ENCODE peak calls at places on chromosomes 6 and 20, in five cellular contexts. H is CD8-positive, alpha-beta T cell; X is heart right ventricle; K is mammary epithelial cell; E is body of pancreas. Y is an unnamed sample. For H3K4me1, the result is how much of the 10 kb centered on the place peaks cover.

GRCh38 chr20:45052698-45053440 is 48.1 kb downstream of the KCNS1 start:
- DNase-seq in H (peak), E (no peak), X (no peak), K (peak), Y (no peak)

GRCh38 chr20:14445310-14445709 is 107.9 kb upstream of the FLRT3 start:
- DNase-seq in E (no peak), K (peak), H (no peak), X (no peak), Y (peak)

GRCh38 chr6:147973806-147974205 is 368.8 kb upstream of the SASH1 start:
- DNase-seq in H (no peak), X (no peak), K (no peak), E (no peak), Y (no peak)

GRCh38 chr6:138509371-138509770 is 10.1 kb upstream of the NHSL1 start:
- DNase-seq in H (peak), X (peak), E (peak), K (peak), Y (no peak)

GRCh38 chr20:47353697-47354387 is 2.7 kb downstream of the ZMYND8 start:
- DNase-seq in H (no peak), E (no peak), X (no peak), K (no peak), Y (no peak)

GRCh38 chr20:24968278-24968677 is 19.2 kb downstream of the CST7 start:
- DNase-seq in E (no peak), X (no peak), K (no peak), H (no peak), Y (no peak)

GRCh38 chr20:23096986-23097520 is 10.9 kb upstream of the CD93 start:
- DNase-seq in X (no peak), K (peak), H (no peak), E (no peak), Y (peak)

GRCh38 chr20:48733296-48733790 is 94.5 kb downstream of the PREX1 start:
- DNase-seq in K (no peak), E (no peak), X (no peak), H (no peak), Y (peak)

GRCh38 chr20:45372241-45372640 is 5.9 kb downstream of the TP53TG5 start:
- DNase-seq in H (no peak), E (no peak), X (no peak), K (no peak), Y (no peak)

GRCh38 chr6:74657033-74657432 is 548.8 kb downstream of the COL12A1 start:
- DNase-seq in K (peak), E (no peak), H (no peak), X (no peak), Y (no peak)

GRCh38 chr6:12811519-12811918 is 95.0 kb downstream of the PHACTR1 start:
- DNase-seq in K (no peak), X (no peak), E (no peak), H (no peak), Y (no peak)

GRCh38 chr20:44651507-44652373 is at the start of gene ADA:
- DNase-seq in H (peak), K (peak), X (peak), E (peak), Y (no peak)

GRCh38 chr20:14264869-14265268 is 72.5 kb downstream of the FLRT3 start:
- DNase-seq in E (no peak), H (no peak), K (peak), X (no peak), Y (no peak)

GRCh38 chr6:118722820-118723526 is 71.6 kb upstream of the CEP85L start:
- DNase-seq in E (no peak), K (peak), H (no peak), X (no peak), Y (no peak)

GRCh38 chr6:46465294-46466165 is 25.7 kb downstream of the RCAN2 start:
- DNase-seq in H (no peak), E (no peak), K (peak), X (no peak), Y (no peak)

GRCh38 chr6:170026272-170027110 is 264.4 kb downstream of the DLL1 start:
- DNase-seq in H (no peak), K (peak), X (no peak), E (peak), Y (peak)

GRCh38 chr20:62149532-62150235 is 6.1 kb downstream of the SS18L1 start:
- DNase-seq in X (no peak), H (no peak), K (peak), E (no peak), Y (peak)

GRCh38 chr20:14507711-14508110 is 170.3 kb upstream of the FLRT3 start:
- DNase-seq in E (no peak), H (no peak), K (no peak), X (no peak), Y (no peak)

GRCh38 chr20:33850159-33850558 is 39.0 kb downstream of the CHMP4B start:
- DNase-seq in X (no peak), H (no peak), E (no peak), K (no peak), Y (no peak)

GRCh38 chr6:108114861-108115597 is 40.5 kb upstream of the OSTM1 start:
- DNase-seq in X (peak), E (peak), H (no peak), K (peak), Y (no peak)

GRCh38 chr20:25632940-25633790 is 9.4 kb upstream of the NANP start:
- DNase-seq in E (no peak), H (no peak), X (no peak), K (peak), Y (peak)

GRCh38 chr6:46014511-46015118 is 1.0 kb downstream of the CLIC5 start:
- DNase-seq in E (no peak), K (no peak), H (peak), X (peak), Y (no peak)

GRCh38 chr6:24522090-24522820 is 27.5 kb downstream of the ALDH5A1 start:
- DNase-seq in X (no peak), H (no peak), K (peak), E (no peak), Y (no peak)

GRCh38 chr6:167056370-167056769 is 57.2 kb downstream of the CEP43 start:
- DNase-seq in K (peak), H (no peak), X (no peak), E (no peak), Y (no peak)

GRCh38 chr20:50579511-50579910 is 69.3 kb downstream of the PTPN1 start:
- DNase-seq in X (no peak), E (no peak), H (no peak), K (no peak), Y (no peak)

GRCh38 chr6:160972111-160972510 is 19.5 kb upstream of the MAP3K4 start:
- DNase-seq in H (no peak), E (no peak), X (no peak), K (peak), Y (peak)

GRCh38 chr20:59566631-59567524 is 37.5 kb upstream of the PHACTR3 start:
- DNase-seq in H (no peak), E (no peak), K (no peak), X (no peak), Y (no peak)

GRCh38 chr6:170137911-170138910 is 152.7 kb downstream of the DLL1 start:
- DNase-seq in X (no peak), H (no peak), K (no peak), E (peak), Y (no peak)

GRCh38 chr6:32565511-32565910 is 24.1 kb downstream of the HLA-DRB1 start:
- DNase-seq in E (no peak), K (no peak), X (no peak), H (no peak), Y (no peak)

GRCh38 chr6:30781697-30782424 is 37.5 kb upstream of the IER3 start:
- DNase-seq in K (peak), E (peak), H (peak), X (peak), Y (peak)

GRCh38 chr6:68333444-68333843 is 301.6 kb upstream of the ADGRB3 start:
- DNase-seq in E (no peak), K (no peak), H (no peak), X (no peak), Y (no peak)

GRCh38 chr6:38184780-38185080 is 365.2 kb downstream of the ZFAND3 start:
- DNase-seq in E (no peak), H (no peak), X (no peak), K (no peak), Y (no peak)

GRCh38 chr6:142845624-142846458 is 99.1 kb downstream of the HIVEP2 start:
- DNase-seq in X (peak), K (peak), H (peak), E (peak), Y (no peak)

GRCh38 chr20:13098720-13099355 is 90.1 kb downstream of the SPTLC3 start:
- DNase-seq in X (no peak), K (no peak), H (no peak), E (no peak), Y (no peak)

GRCh38 chr6:84094050-84094435 is 60.5 kb downstream of the MRAP2 start:
- DNase-seq in H (no peak), E (no peak), X (no peak), K (no peak), Y (no peak)

GRCh38 chr6:36964908-36965307 is 10.4 kb downstream of the PI16 start:
- DNase-seq in X (no peak), E (no peak), K (no peak), H (no peak), Y (no peak)

GRCh38 chr20:59403261-59403961 is 103.0 kb downstream of the EDN3 start:
- DNase-seq in H (peak), E (peak), X (peak), K (no peak), Y (no peak)

GRCh38 chr6:43014434-43014909 is 423 bp downstream of the KLHDC3 start:
- DNase-seq in K (peak), H (no peak), X (no peak), E (no peak), Y (no peak)

GRCh38 chr6:83853178-83853967 is at the start of gene RIPPLY2:
- DNase-seq in E (peak), X (no peak), K (peak), H (no peak), Y (no peak)

GRCh38 chr6:11930240-11930639 is 81.9 kb upstream of the HIVEP1 start:
- DNase-seq in H (no peak), X (no peak), E (no peak), K (no peak), Y (no peak)

GRCh38 chr6:20575125-20575524 is 40.9 kb downstream of the CDKAL1 start:
- DNase-seq in X (no peak), E (peak), K (no peak), H (no peak), Y (no peak)

GRCh38 chr6:20575691-20576451 is 41.6 kb downstream of the CDKAL1 start:
- DNase-seq in X (no peak), E (no peak), H (no peak), K (no peak), Y (no peak)

GRCh38 chr6:20574355-20574754 is 40.1 kb downstream of the CDKAL1 start:
- DNase-seq in X (no peak), K (no peak), E (no peak), H (no peak), Y (no peak)

GRCh38 chr6:20581070-20581469 is 46.8 kb downstream of the CDKAL1 start:
- DNase-seq in H (no peak), E (no peak), K (no peak), X (no peak), Y (no peak)

DNA sequence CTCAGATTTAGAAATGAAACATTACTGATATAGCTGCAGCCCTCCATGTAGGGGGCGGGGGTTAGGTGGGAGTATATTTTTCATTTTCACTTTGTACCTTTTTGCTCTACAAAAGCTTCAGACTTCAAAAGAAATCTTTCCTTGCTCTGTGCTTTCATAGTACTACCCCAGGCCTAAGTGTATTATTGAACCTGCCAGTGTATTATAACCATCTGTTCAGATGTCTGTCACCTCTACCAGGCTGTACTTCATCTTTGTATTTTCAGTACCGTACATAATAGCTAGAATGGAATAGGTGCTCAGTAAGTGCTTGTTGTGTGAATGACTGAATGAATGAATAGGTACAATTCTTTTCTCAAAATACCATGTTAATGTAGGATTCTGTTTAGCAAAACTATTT is 43.0 kb downstream of the CDKAL1 start:
- DNase-seq in E (no peak), K (no peak), H (no peak), X (no peak), Y (no peak)
- H3K4me1 ChIP-seq in E (under half), K (under half), H (under half), X (under half), Y (under half)

GRCh38 chr6:39793528-39793927 is 1.4 kb downstream of the DAAM2 start:
- DNase-seq in H (no peak), K (no peak), X (no peak), E (no peak), Y (no peak)
- H3K27ac ChIP-seq in H (no peak), K (no peak), X (peak), E (no peak), Y (no peak)

GRCh38 chr6:131924881-131925474 is 26.2 kb downstream of the CCN2 start:
- DNase-seq in X (no peak), E (no peak), H (no peak), K (peak), Y (peak)
- TF ChIP-seq CTCF in X (peak), E (no peak), H (no peak), K (peak), Y (peak)

DNA sequence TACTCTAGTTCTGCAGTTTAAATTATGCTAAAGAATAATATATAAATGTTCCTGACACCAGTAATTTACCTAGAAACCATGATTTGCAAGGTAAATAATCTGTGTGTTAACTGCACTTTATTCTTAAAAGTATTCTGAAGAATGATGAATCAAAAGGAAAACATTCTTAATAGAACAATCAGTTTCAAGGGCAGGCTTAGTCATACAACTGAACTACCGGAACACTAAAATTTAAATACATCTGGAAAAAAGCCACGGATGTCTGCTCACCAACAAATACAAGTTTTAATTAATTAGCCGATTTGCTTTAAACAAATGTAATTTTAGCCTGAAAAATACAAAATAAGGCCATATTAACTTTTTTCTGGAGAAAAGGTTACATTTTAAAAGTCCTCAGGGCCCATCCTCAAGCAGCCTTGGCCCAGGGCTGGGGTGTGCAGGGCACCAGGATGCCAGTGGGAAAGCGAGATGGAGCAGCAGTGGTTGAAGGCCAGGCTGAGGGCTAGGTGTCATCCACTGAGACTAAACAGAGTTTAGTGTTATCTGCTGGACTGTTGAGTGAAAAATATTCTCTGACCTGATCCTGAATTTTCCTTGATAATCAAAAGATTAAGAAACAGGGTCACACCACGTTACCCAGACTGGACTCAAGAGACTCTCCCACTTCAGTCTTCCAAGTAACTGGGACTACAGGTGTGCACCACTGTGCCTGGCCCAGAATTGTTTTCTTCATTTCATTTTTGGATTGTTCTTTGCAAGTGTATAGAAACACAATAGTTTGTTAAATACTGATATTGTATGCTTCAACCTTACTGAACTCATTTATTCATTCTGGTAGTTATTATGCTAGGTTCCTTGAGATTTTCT is 88.2 kb upstream of the DST start:
- DNase-seq in X (no peak), E (no peak), K (peak), H (no peak), Y (no peak)
- H3K4me1 ChIP-seq in X (half or more), E (under half), K (half or more), H (under half), Y (under half)

DNA sequence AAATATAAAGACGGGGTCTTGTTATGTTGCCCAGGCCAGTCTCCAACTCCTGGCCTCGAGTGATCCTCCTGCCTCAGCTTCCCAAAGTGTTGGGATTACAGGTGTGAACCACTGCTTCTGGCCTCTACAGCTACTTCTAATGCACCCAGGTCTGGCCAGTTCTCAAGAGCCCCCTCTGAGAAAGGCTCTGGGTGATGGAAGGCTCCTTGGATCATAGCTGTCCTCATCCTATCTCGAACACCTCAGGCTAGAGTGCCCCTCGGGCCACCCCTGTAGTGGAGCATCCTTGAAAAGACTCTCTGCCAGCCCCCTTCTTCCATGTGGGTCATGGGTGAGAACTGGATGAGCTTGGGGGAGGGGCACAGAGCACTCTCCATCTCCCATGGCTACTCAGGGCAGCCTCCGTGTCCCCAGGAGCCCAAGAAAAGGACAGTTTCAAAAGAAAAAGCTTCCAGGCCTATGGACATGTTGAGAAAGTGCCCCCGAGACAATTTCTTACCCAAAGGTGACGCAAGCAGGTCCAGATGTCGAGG is 714 bp upstream of the MYLK2 start:
- DNase-seq in K (no peak), H (no peak), X (no peak), E (no peak), Y (no peak)
- H3K27ac ChIP-seq in K (no peak), H (no peak), X (no peak), E (no peak), Y (no peak)

DNA sequence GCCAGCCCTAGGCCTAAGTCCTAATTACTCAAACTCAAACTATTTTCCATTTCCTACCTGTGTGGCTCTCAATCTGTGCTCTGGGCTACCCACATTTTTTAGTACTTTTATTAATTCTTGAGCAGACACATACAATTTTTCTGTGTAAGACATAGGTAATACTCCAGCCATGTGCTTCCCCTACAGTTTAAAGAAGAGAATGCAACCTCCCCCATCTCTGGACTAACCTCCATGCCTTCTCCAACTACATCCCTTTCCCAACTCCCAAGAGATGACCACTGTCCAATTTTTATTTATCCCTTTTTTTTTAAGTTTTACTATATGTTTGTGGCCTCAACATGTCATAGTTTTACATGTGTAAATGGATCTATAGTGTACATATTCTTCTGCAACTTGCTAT is 5.8 kb downstream of the HMGN4 start:
- DNase-seq in X (no peak), H (no peak), E (no peak), K (no peak), Y (no peak)
- TF ChIP-seq CTCF in X (no peak), H (peak), E (peak), K (peak), Y (peak)

DNA sequence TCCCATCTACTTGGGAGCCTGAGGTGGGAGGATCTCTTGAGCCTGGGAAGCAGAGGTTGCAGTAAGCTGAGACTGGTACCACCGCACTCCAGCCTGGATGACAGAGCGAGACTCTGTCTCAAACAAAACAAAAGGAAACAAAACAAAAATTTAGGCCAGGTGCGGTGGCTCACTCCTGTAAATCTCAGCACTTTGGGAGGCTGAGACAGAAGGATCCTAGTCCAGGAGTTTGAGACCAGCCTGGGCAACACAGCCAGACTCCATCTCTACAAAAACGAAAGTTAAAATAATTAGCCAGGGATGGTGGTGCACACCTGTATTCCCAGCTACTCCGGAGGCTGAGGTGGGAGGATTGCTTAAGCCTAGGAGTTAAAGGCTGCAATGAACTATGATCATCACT is 183.2 kb upstream of the ZNF217 start:
- DNase-seq in H (no peak), K (no peak), E (no peak), X (no peak), Y (no peak)
- H3K4me1 ChIP-seq in H (under half), K (under half), E (under half), X (under half), Y (under half)